ENCODE peak calls at places on chromosomes 6 and 20, in ten cellular contexts. Q, S, X, O, U, T, N, G, Y and C are unnamed samples.

GRCh38 chr6:1745814-1746213 is 136.1 kb downstream of the FOXC1 start:
- DNase-seq in Q (no peak), S (no peak), X (no peak), O (no peak), U (peak; percentile 58), T (no peak), N (no peak), G (no peak), Y (no peak), C (no peak)

GRCh38 chr20:32158943-32159660 is 48.4 kb downstream of the PLAGL2 start:
- DNase-seq in Q (no peak), S (no peak), X (no peak), O (no peak), U (no peak), T (no peak), N (no peak), G (no peak), Y (no peak), C (no peak)

GRCh38 chr6:79713701-79714322 is 82.7 kb downstream of the SH3BGRL2 start:
- DNase-seq in Q (peak; percentile 52), S (no peak), X (peak; percentile 37), O (no peak), U (peak; percentile 37), T (peak; percentile 1), N (no peak), G (peak; percentile 78), Y (peak; percentile 65), C (no peak)

GRCh38 chr6:166646716-166647115 is 19.7 kb upstream of the RPS6KA2 start:
- DNase-seq in Q (no peak), S (no peak), X (no peak), O (no peak), U (no peak), T (no peak), N (no peak), G (no peak), Y (no peak), C (no peak)

GRCh38 chr20:23257848-23258746 is 92.5 kb upstream of the NXT1 start:
- DNase-seq in Q (peak; percentile 90), S (no peak), X (no peak), O (no peak), U (peak; percentile 48), T (peak; percentile 66), N (peak; percentile 88), G (no peak), Y (peak; percentile 97), C (no peak)

GRCh38 chr20:1894471-1894950 is 696 bp upstream of the SIRPA start:
- DNase-seq in Q (no peak), S (no peak), X (no peak), O (no peak), U (no peak), T (peak; percentile 77), N (peak; percentile 58), G (peak; percentile 86), Y (no peak), C (no peak)

GRCh38 chr6:54598787-54599309 is 247.7 kb upstream of the FAM83B start:
- DNase-seq in Q (no peak), S (no peak), X (no peak), O (no peak), U (no peak), T (no peak), N (no peak), G (no peak), Y (no peak), C (no peak)

GRCh38 chr6:45710304-45710821 is 305.3 kb downstream of the CLIC5 start:
- DNase-seq in Q (no peak), S (no peak), X (no peak), O (no peak), U (no peak), T (no peak), N (peak; percentile 23), G (no peak), Y (no peak), C (no peak)

GRCh38 chr6:41778895-41779294 is 805 bp downstream of the FRS3 start:
- DNase-seq in Q (no peak), S (no peak), X (no peak), O (no peak), U (no peak), T (no peak), N (no peak), G (no peak), Y (no peak), C (no peak)

GRCh38 chr6:78824045-78824444 is 43.3 kb upstream of the IRAK1BP1 start:
- DNase-seq in Q (no peak), S (no peak), X (no peak), O (no peak), U (no peak), T (no peak), N (no peak), G (no peak), Y (no peak), C (no peak)

GRCh38 chr20:25020345-25020744 is 27.8 kb upstream of the APMAP start:
- DNase-seq in Q (no peak), S (no peak), X (no peak), O (no peak), U (no peak), T (no peak), N (no peak), G (no peak), Y (no peak), C (no peak)

GRCh38 chr6:20156824-20157223 is 55.4 kb downstream of the MBOAT1 start:
- DNase-seq in Q (no peak), S (no peak), X (no peak), O (no peak), U (no peak), T (no peak), N (no peak), G (no peak), Y (no peak), C (no peak)

GRCh38 chr20:51635680-51636079 is 93.2 kb upstream of the NFATC2 start:
- DNase-seq in Q (no peak), S (no peak), X (no peak), O (no peak), U (no peak), T (no peak), N (no peak), G (no peak), Y (no peak), C (no peak)

GRCh38 chr20:47740225-47741184 is 44.8 kb downstream of the SULF2 start:
- DNase-seq in Q (no peak), S (peak; percentile 62), X (no peak), O (no peak), U (no peak), T (no peak), N (no peak), G (peak; percentile 29), Y (no peak), C (no peak)

GRCh38 chr6:5323979-5324378 is 62.7 kb downstream of the FARS2 start:
- DNase-seq in Q (no peak), S (no peak), X (no peak), O (no peak), U (no peak), T (no peak), N (no peak), G (no peak), Y (no peak), C (no peak)

GRCh38 chr20:11267762-11268335 is 594.0 kb upstream of the JAG1 start:
- DNase-seq in Q (peak; percentile 22), S (no peak), X (no peak), O (no peak), U (no peak), T (no peak), N (no peak), G (no peak), Y (no peak), C (no peak)

GRCh38 chr6:170291271-170292110 is 613 bp upstream of the DLL1 start:
- DNase-seq in Q (no peak), S (peak; percentile 66), X (no peak), O (no peak), U (peak; percentile 67), T (no peak), N (no peak), G (peak; percentile 96), Y (peak; percentile 55), C (no peak)

GRCh38 chr20:5881714-5882113 is 68.6 kb downstream of the TRMT6 start:
- DNase-seq in Q (no peak), S (no peak), X (no peak), O (no peak), U (no peak), T (no peak), N (no peak), G (no peak), Y (no peak), C (no peak)

GRCh38 chr6:113858067-113858604 is 991 bp downstream of the MARCKS start:
- DNase-seq in Q (peak; percentile 42), S (peak; percentile 60), X (no peak), O (no peak), U (peak; percentile 28), T (no peak), N (peak; percentile 27), G (peak; percentile 69), Y (no peak), C (no peak)

GRCh38 chr20:32607727-32608663 is 22.9 kb upstream of the NOL4L start:
- DNase-seq in Q (no peak), S (no peak), X (no peak), O (no peak), U (no peak), T (no peak), N (no peak), G (no peak), Y (no peak), C (no peak)

GRCh38 chr6:3751019-3751729 is at the start of gene PXDC1:
- DNase-seq in Q (no peak), S (no peak), X (no peak), O (no peak), U (no peak), T (no peak), N (no peak), G (peak; percentile 57), Y (no peak), C (no peak)

GRCh38 chr6:79589701-79590100 is 41.4 kb upstream of the SH3BGRL2 start:
- DNase-seq in Q (no peak), S (no peak), X (no peak), O (no peak), U (no peak), T (no peak), N (no peak), G (no peak), Y (no peak), C (no peak)

GRCh38 chr6:127641905-127642304 is 64.9 kb downstream of the C6orf58 start:
- DNase-seq in Q (peak; percentile 21), S (no peak), X (peak; percentile 16), O (no peak), U (no peak), T (peak; percentile 15), N (peak; percentile 9), G (peak; percentile 72), Y (peak; percentile 14), C (peak; percentile 28)

GRCh38 chr6:71510856-71511255 is 222.2 kb downstream of the OGFRL1 start:
- DNase-seq in Q (no peak), S (no peak), X (no peak), O (no peak), U (no peak), T (no peak), N (no peak), G (no peak), Y (no peak), C (no peak)

GRCh38 chr6:133804263-133804662 is 84.7 kb upstream of the TCF21 start:
- DNase-seq in Q (peak; percentile 22), S (peak; percentile 66), X (no peak), O (no peak), U (no peak), T (no peak), N (peak; percentile 52), G (no peak), Y (no peak), C (no peak)

GRCh38 chr6:169930799-169931198 is 179.4 kb downstream of the ERMARD start:
- DNase-seq in Q (no peak), S (peak; percentile 49), X (no peak), O (no peak), U (no peak), T (no peak), N (no peak), G (peak; percentile 30), Y (no peak), C (no peak)

GRCh38 chr6:36979343-36979742 is 6.7 kb downstream of the MTCH1 start:
- DNase-seq in Q (peak; percentile 29), S (no peak), X (no peak), O (no peak), U (peak; percentile 51), T (no peak), N (peak; percentile 25), G (no peak), Y (no peak), C (no peak)

GRCh38 chr6:149433901-149434300 is 33.8 kb downstream of the SUMO4 start:
- DNase-seq in Q (no peak), S (no peak), X (no peak), O (no peak), U (no peak), T (no peak), N (no peak), G (no peak), Y (no peak), C (no peak)